ENCODE peak calls at places on chromosomes 12 and 14, in eight cellular contexts. I is HL-60; W is A549; H is fibroblast of lung; D is adrenal gland; A is CD4-positive, CD25-positive, alpha-beta regulatory T cell; V is CD4-positive, alpha-beta T cell; T is left lung. G is an unnamed sample.

GRCh38 chr12:2891240-2892053 is 756 bp downstream of the TULP3 start:
- DNase-seq in I (no peak), W (peak), H (peak), D (peak), A (no peak), V (peak), T (no peak), G (no peak)

GRCh38 chr14:104433401-104434213 is 146.0 kb upstream of the C14orf180 start:
- DNase-seq in I (no peak), W (no peak), H (no peak), D (no peak), A (no peak), V (no peak), T (no peak), G (no peak)

GRCh38 chr12:116434155-116435065 is 124.8 kb upstream of the MAP1LC3B2 start:
- DNase-seq in I (peak), W (peak), H (peak), D (peak), A (no peak), V (no peak), T (peak), G (no peak)

GRCh38 chr14:46108228-46108627 is 543.4 kb downstream of the RPL10L start:
- DNase-seq in I (no peak), W (no peak), H (no peak), D (no peak), A (no peak), V (no peak), T (no peak), G (no peak)

GRCh38 chr12:81953541-81953940 is 194.4 kb upstream of the PPFIA2 start:
- DNase-seq in I (no peak), W (no peak), H (no peak), D (no peak), A (no peak), V (no peak), T (no peak), G (no peak)

GRCh38 chr14:53011053-53011462 is 60.2 kb upstream of the FERMT2 start:
- DNase-seq in I (no peak), W (peak), H (peak), D (peak), A (no peak), V (no peak), T (peak), G (peak)

GRCh38 chr14:61719344-61720301 is 24.3 kb downstream of the HIF1A start:
- DNase-seq in I (no peak), W (no peak), H (no peak), D (no peak), A (peak), V (no peak), T (no peak), G (no peak)

GRCh38 chr12:73863541-73863940 is 674.1 kb upstream of the ATXN7L3B start:
- DNase-seq in I (no peak), W (peak), H (no peak), D (no peak), A (no peak), V (no peak), T (no peak), G (no peak)

GRCh38 chr14:42911642-42912041 is 1305.0 kb downstream of the LRFN5 start:
- DNase-seq in I (no peak), W (peak), H (peak), D (no peak), A (no peak), V (no peak), T (no peak), G (no peak)

GRCh38 chr12:124631681-124632080 is 64.3 kb upstream of the NCOR2 start:
- DNase-seq in I (no peak), W (no peak), H (no peak), D (no peak), A (no peak), V (no peak), T (no peak), G (no peak)

GRCh38 chr12:95712269-95712668 is 78.3 kb downstream of the NTN4 start:
- DNase-seq in I (no peak), W (no peak), H (no peak), D (no peak), A (no peak), V (no peak), T (no peak), G (no peak)

GRCh38 chr14:95085321-95085720 is 72.0 kb downstream of the DICER1 start:
- DNase-seq in I (no peak), W (no peak), H (no peak), D (no peak), A (no peak), V (no peak), T (no peak), G (no peak)

GRCh38 chr14:91413547-91414474 is 3.8 kb downstream of the CCDC88C start:
- DNase-seq in I (no peak), W (no peak), H (no peak), D (no peak), A (peak), V (no peak), T (peak), G (peak)

GRCh38 chr12:63276537-63277365 is 125.8 kb upstream of the AVPR1A start:
- DNase-seq in I (peak), W (peak), H (peak), D (peak), A (no peak), V (no peak), T (no peak), G (no peak)

GRCh38 chr12:116384629-116385485 is 107.4 kb upstream of the MED13L start:
- DNase-seq in I (peak), W (peak), H (peak), D (no peak), A (no peak), V (no peak), T (no peak), G (no peak)

GRCh38 chr12:65331456-65331855 is 53.0 kb downstream of the MSRB3 start:
- DNase-seq in I (no peak), W (no peak), H (no peak), D (no peak), A (no peak), V (no peak), T (no peak), G (no peak)

GRCh38 chr12:98422809-98423208 is 92.6 kb upstream of the TMPO start:
- DNase-seq in I (no peak), W (peak), H (no peak), D (no peak), A (no peak), V (no peak), T (no peak), G (no peak)

GRCh38 chr14:70289138-70289537 is 70.3 kb downstream of the COX16 start:
- DNase-seq in I (peak), W (no peak), H (no peak), D (no peak), A (no peak), V (peak), T (no peak), G (no peak)

GRCh38 chr12:65055874-65056273 is 65.2 kb downstream of the WIF1 start:
- DNase-seq in I (no peak), W (no peak), H (no peak), D (no peak), A (no peak), V (no peak), T (no peak), G (peak)

GRCh38 chr14:91885113-91885712 is 17.9 kb upstream of the TC2N start:
- DNase-seq in I (no peak), W (no peak), H (no peak), D (no peak), A (no peak), V (no peak), T (no peak), G (no peak)

GRCh38 chr14:73236157-73236556 is 1.1 kb upstream of the PAPLN start:
- DNase-seq in I (no peak), W (no peak), H (no peak), D (no peak), A (no peak), V (no peak), T (no peak), G (no peak)

GRCh38 chr14:73236752-73237218 is 521 bp upstream of the PAPLN start:
- DNase-seq in I (no peak), W (no peak), H (no peak), D (no peak), A (no peak), V (no peak), T (no peak), G (no peak)

GRCh38 chr14:73238262-73238852 is 1.1 kb downstream of the PAPLN start:
- DNase-seq in I (no peak), W (no peak), H (peak), D (no peak), A (no peak), V (no peak), T (no peak), G (no peak)

GRCh38 chr14:73237786-73238261 is 518 bp downstream of the PAPLN start:
- DNase-seq in I (no peak), W (no peak), H (no peak), D (no peak), A (no peak), V (no peak), T (no peak), G (no peak)

DNA sequence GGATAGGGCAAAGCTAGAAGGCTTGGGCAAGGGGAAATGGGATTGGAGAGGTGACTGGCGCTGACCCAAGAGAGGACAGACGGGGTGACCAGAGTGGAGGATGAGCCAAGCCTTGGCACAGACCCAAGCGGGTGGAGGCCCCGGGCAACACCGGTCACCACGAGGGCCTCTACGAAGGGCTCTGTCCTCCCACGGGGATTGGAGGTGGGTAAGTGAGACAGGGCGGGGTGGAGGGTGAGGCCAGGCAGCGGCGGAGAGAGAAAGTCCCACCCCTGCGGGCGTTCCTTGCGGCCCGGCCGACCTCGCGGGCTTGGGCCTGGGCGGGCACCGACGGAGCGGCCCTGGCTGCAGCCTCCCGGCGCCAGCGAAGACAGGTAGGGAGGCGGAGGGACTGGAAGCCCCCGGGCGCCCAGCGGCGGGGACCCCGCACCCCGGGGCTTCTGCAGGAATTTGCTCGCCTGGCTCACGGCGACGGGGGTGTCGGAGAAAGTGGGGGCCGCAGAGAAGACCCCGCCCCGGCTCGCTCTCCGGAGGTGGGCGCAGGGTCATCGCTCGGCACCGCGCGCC is at the start of gene PAPLN:
- DNase-seq in I (no peak), W (peak), H (peak), D (peak), A (no peak), V (no peak), T (peak), G (no peak)
- H3K27ac ChIP-seq in I (no peak), W (peak), H (no peak), D (no peak), A (no peak), V (no peak), T (no peak), G (no peak)

GRCh38 chr12:6795088-6795487 is 5.8 kb downstream of the CD4 start:
- DNase-seq in I (no peak), W (no peak), H (no peak), D (no peak), A (no peak), V (no peak), T (no peak), G (no peak)

GRCh38 chr12:6796576-6796975 is 7.2 kb downstream of the CD4 start:
- DNase-seq in I (no peak), W (no peak), H (no peak), D (no peak), A (no peak), V (no peak), T (no peak), G (no peak)

DNA sequence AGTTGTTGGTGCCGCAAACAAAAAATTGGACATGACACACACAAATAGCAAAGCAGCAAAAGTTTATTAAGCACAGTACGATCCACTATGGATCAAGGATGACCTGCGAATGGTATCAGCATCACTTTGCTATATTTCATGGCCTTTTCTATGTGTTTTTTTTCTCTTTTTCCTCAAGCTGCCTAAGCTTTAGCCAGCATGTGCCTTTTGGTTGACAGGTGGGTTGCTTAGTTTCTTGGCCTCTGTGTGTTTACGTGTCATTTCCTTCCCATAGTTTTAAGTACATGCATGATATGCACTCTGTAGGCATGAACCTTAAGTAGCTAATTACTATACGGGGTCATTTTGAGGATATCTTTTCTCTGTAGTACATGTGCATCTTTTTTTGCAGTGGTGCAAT is 9.8 kb downstream of the CD4 start:
- DNase-seq in I (no peak), W (no peak), H (no peak), D (no peak), A (no peak), V (no peak), T (no peak), G (no peak)
- H3K27ac ChIP-seq in I (no peak), W (no peak), H (no peak), D (no peak), A (no peak), V (no peak), T (no peak), G (no peak)

GRCh38 chr12:51027342-51027835 is 1.2 kb upstream of the SLC11A2 start:
- DNase-seq in I (no peak), W (no peak), H (no peak), D (no peak), A (no peak), V (no peak), T (no peak), G (no peak)
- H3K27ac ChIP-seq in I (no peak), W (no peak), H (no peak), D (no peak), A (no peak), V (no peak), T (no peak), G (no peak)

GRCh38 chr14:74594021-74594420 is 18.0 kb downstream of the LTBP2 start:
- DNase-seq in I (no peak), W (no peak), H (no peak), D (no peak), A (no peak), V (no peak), T (no peak), G (no peak)
- H3K27ac ChIP-seq in I (no peak), W (no peak), H (peak), D (no peak), A (no peak), V (no peak), T (peak), G (no peak)

GRCh38 chr12:24049101-24049500 is 99.6 kb upstream of the SOX5 start:
- DNase-seq in I (no peak), W (no peak), H (no peak), D (no peak), A (no peak), V (no peak), T (no peak), G (no peak)

GRCh38 chr12:24048446-24048845 is 99.0 kb upstream of the SOX5 start:
- DNase-seq in I (no peak), W (no peak), H (no peak), D (no peak), A (no peak), V (no peak), T (no peak), G (no peak)

GRCh38 chr12:24045816-24046257 is 96.4 kb upstream of the SOX5 start:
- DNase-seq in I (no peak), W (no peak), H (peak), D (peak), A (no peak), V (no peak), T (no peak), G (no peak)

GRCh38 chr12:24044973-24045703 is 95.7 kb upstream of the SOX5 start:
- DNase-seq in I (no peak), W (no peak), H (no peak), D (no peak), A (no peak), V (no peak), T (no peak), G (no peak)

GRCh38 chr12:24047345-24047744 is 97.9 kb upstream of the SOX5 start:
- DNase-seq in I (no peak), W (no peak), H (no peak), D (no peak), A (no peak), V (no peak), T (no peak), G (no peak)
- H3K27ac ChIP-seq in I (no peak), W (no peak), H (no peak), D (no peak), A (no peak), V (no peak), T (no peak), G (no peak)

GRCh38 chr14:103121846-103122577 is 1.2 kb upstream of the TNFAIP2 start:
- DNase-seq in I (peak), W (peak), H (peak), D (peak), A (no peak), V (no peak), T (peak), G (no peak)

GRCh38 chr14:103123634-103124500 is 606 bp downstream of the TNFAIP2 start:
- DNase-seq in I (peak), W (peak), H (no peak), D (peak), A (no peak), V (no peak), T (peak), G (no peak)

GRCh38 chr14:103124501-103125001 is 1.3 kb downstream of the TNFAIP2 start:
- DNase-seq in I (no peak), W (no peak), H (no peak), D (no peak), A (no peak), V (no peak), T (no peak), G (no peak)

GRCh38 chr14:103122578-103123127 is 608 bp upstream of the TNFAIP2 start:
- DNase-seq in I (peak), W (peak), H (no peak), D (no peak), A (no peak), V (no peak), T (no peak), G (no peak)

GRCh38 chr14:103123128-103123633 is at the start of gene TNFAIP2:
- DNase-seq in I (peak), W (peak), H (no peak), D (peak), A (no peak), V (no peak), T (peak), G (no peak)
- H3K27ac ChIP-seq in I (peak), W (peak), H (peak), D (peak), A (no peak), V (no peak), T (peak), G (no peak)

GRCh38 chr14:100838493-100839440 is 12.8 kb downstream of the MEG3 start:
- DNase-seq in I (no peak), W (no peak), H (peak), D (no peak), A (no peak), V (no peak), T (no peak), G (no peak)
- H3K27ac ChIP-seq in I (no peak), W (no peak), H (no peak), D (peak), A (no peak), V (no peak), T (no peak), G (no peak)